ENCODE peak calls at places on chromosome 13, in five cellular contexts. M is heart left ventricle, Q is AG04449, E is PC-9, L is heart right ventricle. I is an unnamed sample.

GRCh38 chr13:113724780-113725315 is 34.2 kb upstream of the TMEM255B start:
- DNase-seq in L (peak), M (peak), E (peak), Q (no peak), I (no peak)

GRCh38 chr13:20411638-20412342 is 113.9 kb downstream of the CRYL1 start:
- DNase-seq in E (no peak), Q (no peak), L (no peak), M (no peak), I (no peak)

GRCh38 chr13:105167385-105167784 is 1368.1 kb downstream of the EFNB2 start:
- DNase-seq in L (no peak), M (no peak), E (no peak), Q (no peak), I (no peak)

GRCh38 chr13:52411629-52412028 is 5.7 kb upstream of the THSD1 start:
- DNase-seq in M (no peak), E (no peak), Q (peak), L (no peak), I (no peak)

GRCh38 chr13:33351324-33351723 is 65.8 kb upstream of the STARD13 start:
- DNase-seq in M (no peak), Q (no peak), L (no peak), E (no peak), I (no peak)

GRCh38 chr13:37132211-37132610 is 26.7 kb upstream of the CSNK1A1L start:
- DNase-seq in E (no peak), M (no peak), L (no peak), Q (no peak), I (no peak)

GRCh38 chr13:87274209-87274819 is 396.9 kb upstream of the SLITRK5 start:
- DNase-seq in E (peak), M (no peak), L (no peak), Q (no peak), I (no peak)

GRCh38 chr13:40672310-40673060 is 6.0 kb upstream of the FOXO1 start:
- DNase-seq in Q (no peak), E (peak), M (no peak), L (no peak), I (peak)

GRCh38 chr13:100941377-100941776 is 266.8 kb upstream of the TMTC4 start:
- DNase-seq in M (no peak), L (no peak), Q (no peak), E (no peak), I (no peak)

GRCh38 chr13:36787181-36787580 is 31.8 kb upstream of the RFXAP start:
- DNase-seq in E (no peak), L (no peak), Q (no peak), M (no peak), I (no peak)

GRCh38 chr13:73230714-73231113 is 171.9 kb downstream of the KLF5 start:
- DNase-seq in L (no peak), E (no peak), M (no peak), Q (no peak), I (no peak)

GRCh38 chr13:30581582-30581981 is 36.1 kb upstream of the USPL1 start:
- DNase-seq in E (peak), M (no peak), Q (no peak), L (no peak), I (no peak)

GRCh38 chr13:101977475-101977874 is 424.4 kb downstream of the FGF14 start:
- DNase-seq in L (no peak), E (no peak), Q (no peak), M (no peak), I (no peak)

GRCh38 chr13:80888421-80888820 is 547.5 kb upstream of the SPRY2 start:
- DNase-seq in M (no peak), L (no peak), Q (no peak), E (no peak), I (no peak)

GRCh38 chr13:23922005-23922932 is 25.0 kb upstream of the C1QTNF9B start:
- DNase-seq in M (no peak), E (no peak), L (no peak), Q (no peak), I (no peak)

DNA sequence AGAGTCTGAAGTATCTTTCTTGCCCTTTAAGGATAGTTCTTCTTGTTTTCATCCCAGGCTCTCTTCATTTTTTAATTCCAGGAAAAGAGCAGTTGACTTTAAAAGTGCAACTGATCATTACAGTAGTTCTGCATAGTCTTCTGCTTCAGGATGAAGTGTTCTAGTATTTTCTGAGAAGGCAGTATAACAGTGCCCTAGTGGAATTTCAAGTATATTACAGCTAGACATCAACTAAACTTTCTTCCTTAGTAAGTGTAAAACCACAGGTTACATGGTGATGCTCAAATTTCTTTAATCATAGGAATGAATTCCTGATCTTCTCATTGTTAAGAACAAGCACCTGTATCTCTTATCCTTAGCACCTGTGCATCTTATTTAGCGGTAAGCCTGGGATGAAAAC is 10.9 kb downstream of the NUFIP1 start:
- DNase-seq in L (no peak), Q (no peak), E (no peak), M (no peak), I (no peak)
- TF ChIP-seq CTCF in L (no peak), Q (no peak), E (peak), M (peak), I (no peak)

GRCh38 chr13:25469179-25469545 is 97.4 kb downstream of the ATP8A2 start:
- DNase-seq in L (no peak), M (no peak), E (no peak), Q (no peak), I (no peak)
- H3K4me3 ChIP-seq in L (no peak), M (no peak), E (no peak), Q (no peak), I (no peak)

DNA sequence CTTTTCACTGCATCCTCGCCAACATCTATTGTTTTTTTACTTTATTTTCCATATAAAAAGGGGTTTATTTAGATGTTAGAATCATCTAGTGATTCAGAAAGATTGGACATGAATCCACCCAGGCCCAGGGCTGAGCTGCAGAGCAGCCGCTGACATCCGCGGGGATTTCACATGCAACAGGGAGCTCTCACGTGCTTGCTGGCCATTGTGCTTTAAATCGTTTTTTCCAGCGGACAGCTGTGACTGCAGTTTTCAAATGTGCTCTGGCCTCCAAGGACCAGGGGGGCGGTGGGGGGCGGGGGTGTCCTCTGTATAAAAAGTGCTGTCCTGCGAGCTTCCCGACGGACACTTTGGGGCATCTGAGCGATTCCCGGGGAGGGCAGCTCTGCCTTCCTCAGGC is 12.4 kb downstream of the RB1 start:
- DNase-seq in Q (no peak), L (peak), E (no peak), M (peak), I (no peak)
- TF ChIP-seq CTCF in Q (no peak), L (no peak), E (no peak), M (no peak), I (no peak)

GRCh38 chr13:96091164-96091931 is 1.4 kb downstream of the HS6ST3 start:
- DNase-seq in L (peak), M (peak), Q (no peak), E (no peak), I (no peak)
- H3K4me3 ChIP-seq in L (no peak), M (peak), Q (no peak), E (no peak), I (no peak)

GRCh38 chr13:76016799-76017198 is 380.7 kb downstream of the LMO7 start:
- DNase-seq in L (no peak), E (peak), M (no peak), Q (no peak), I (peak)

GRCh38 chr13:76017861-76018556 is 381.9 kb downstream of the LMO7 start:
- DNase-seq in Q (no peak), L (no peak), E (no peak), M (no peak), I (no peak)

GRCh38 chr13:76020421-76020955 is 384.4 kb downstream of the LMO7 start:
- DNase-seq in Q (no peak), E (no peak), M (no peak), L (no peak), I (no peak)

GRCh38 chr13:76023644-76024043 is 387.5 kb downstream of the LMO7 start:
- DNase-seq in Q (no peak), L (no peak), E (no peak), M (no peak), I (no peak)

DNA sequence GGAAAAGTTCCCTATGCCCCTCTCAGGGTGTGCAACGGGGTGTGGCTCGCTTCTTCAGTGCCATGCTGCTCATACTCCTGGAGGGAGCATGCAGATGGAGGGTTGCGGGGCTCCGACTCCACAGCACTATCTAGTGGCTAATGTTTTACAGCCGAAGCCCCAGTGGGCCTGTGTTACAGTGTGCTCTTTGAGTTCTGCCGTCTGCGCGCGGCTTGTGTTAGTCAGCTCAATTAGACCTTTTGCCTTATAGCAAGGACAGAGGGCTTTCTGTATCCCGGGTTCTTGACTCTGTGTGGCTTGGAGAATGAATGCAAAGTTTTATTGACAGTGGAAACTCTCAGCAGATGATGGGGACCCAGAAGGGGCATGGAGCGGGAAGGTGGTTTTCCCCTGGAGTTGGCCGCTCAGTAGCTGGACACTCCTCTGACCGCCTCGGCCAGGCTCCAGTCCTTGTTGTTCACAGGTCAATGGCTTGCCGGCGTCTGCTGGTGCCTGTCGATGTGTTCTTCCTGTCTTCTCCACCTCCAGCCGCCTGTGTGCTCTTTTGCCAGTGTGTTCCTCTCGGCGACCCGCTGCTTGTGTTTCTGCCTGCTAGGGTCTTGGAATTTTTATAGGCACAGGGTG is 383.4 kb downstream of the LMO7 start:
- DNase-seq in M (peak), L (peak), E (no peak), Q (no peak), I (no peak)
- TF ChIP-seq CTCF in M (no peak), L (peak), E (no peak), Q (peak), I (peak)

DNA sequence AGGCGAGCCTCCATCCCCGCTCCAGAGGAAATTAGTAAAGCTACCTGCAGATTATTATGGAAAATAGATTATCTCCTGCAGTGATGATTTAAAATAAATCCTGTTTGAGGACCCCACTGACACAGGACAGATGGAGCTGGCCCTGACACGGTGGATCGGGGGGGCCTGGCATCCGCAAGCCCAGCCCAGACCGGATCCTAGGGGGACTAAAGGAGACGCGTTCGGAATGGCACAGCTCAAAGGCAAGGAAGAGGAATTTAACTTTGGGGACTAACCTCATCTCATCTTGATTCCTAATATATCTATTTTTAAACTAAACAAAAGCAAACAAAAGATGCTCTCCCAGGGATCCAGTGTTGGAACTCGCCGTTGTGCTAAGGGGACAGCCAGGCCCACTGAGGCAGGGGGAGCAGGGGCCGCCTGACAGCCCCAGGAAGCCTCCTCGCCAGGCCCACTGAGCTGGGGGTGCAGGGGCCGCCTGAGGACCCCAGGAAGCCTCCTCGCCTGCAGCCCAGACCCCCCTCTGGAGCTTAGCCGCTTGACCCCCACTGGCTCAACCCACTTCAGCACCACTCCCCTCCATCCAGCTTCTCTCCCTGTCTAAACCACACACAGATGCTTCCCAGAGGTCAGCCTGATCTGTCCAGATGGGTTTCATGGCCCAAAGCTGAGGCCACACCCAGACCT is 78.6 kb downstream of the SPACA7 start:
- DNase-seq in Q (no peak), L (no peak), E (no peak), M (peak), I (no peak)
- H3K4me3 ChIP-seq in Q (no peak), L (no peak), E (no peak), M (no peak), I (no peak)

GRCh38 chr13:61255035-61255796 is 160.4 kb downstream of the PCDH20 start:
- DNase-seq in Q (no peak), L (no peak), E (no peak), M (no peak), I (no peak)
- TF ChIP-seq CTCF in Q (no peak), L (peak), E (no peak), M (no peak), I (no peak)